ENCODE peak calls at places on chromosomes 1 and 21, in five cellular contexts. One of them, this sample, is unnamed.

GRCh38 chr1:156664949-156665411 is 12.2 kb downstream of the NES start:
- DNase-seq in NCI-H345: no peak
- DNase-seq in A172: peak
- DNase-seq in activated CD4-positive, alpha-beta T cell treated with anti-CD3 and anti-CD28 coated beads, Interleukin-2, amount 10 ng/mL, durations not matched to agents 7 days and 5 days: no peak
- DNase-seq in A673: no peak
- DNase-seq in this sample: no peak

GRCh38 chr1:160053548-160054365 is 16.2 kb downstream of the KCNJ10 start:
- DNase-seq in NCI-H345: no peak
- DNase-seq in activated CD4-positive, alpha-beta T cell treated with anti-CD3 and anti-CD28 coated beads, Interleukin-2, amount 10 ng/mL, durations not matched to agents 7 days and 5 days: no peak
- DNase-seq in A673: no peak
- DNase-seq in A172: no peak
- DNase-seq in this sample: no peak

GRCh38 chr1:3548156-3548893 is 63.0 kb downstream of the MEGF6 start:
- DNase-seq in activated CD4-positive, alpha-beta T cell treated with anti-CD3 and anti-CD28 coated beads, Interleukin-2, amount 10 ng/mL, durations not matched to agents 7 days and 5 days: no peak
- DNase-seq in A172: peak
- DNase-seq in NCI-H345: no peak
- DNase-seq in A673: no peak
- DNase-seq in this sample: no peak

GRCh38 chr1:170309389-170310013 is 163.7 kb downstream of the NTMT2 start:
- DNase-seq in NCI-H345: no peak
- DNase-seq in A673: peak
- DNase-seq in activated CD4-positive, alpha-beta T cell treated with anti-CD3 and anti-CD28 coated beads, Interleukin-2, amount 10 ng/mL, durations not matched to agents 7 days and 5 days: no peak
- DNase-seq in A172: peak
- DNase-seq in this sample: no peak

GRCh38 chr1:26180010-26180506 is 2.8 kb downstream of the CNKSR1 start:
- DNase-seq in activated CD4-positive, alpha-beta T cell treated with anti-CD3 and anti-CD28 coated beads, Interleukin-2, amount 10 ng/mL, durations not matched to agents 7 days and 5 days: no peak
- DNase-seq in NCI-H345: no peak
- DNase-seq in A673: no peak
- DNase-seq in A172: no peak
- DNase-seq in this sample: no peak

GRCh38 chr1:188709146-188709545 is 1768.5 kb downstream of the BRINP3 start:
- DNase-seq in activated CD4-positive, alpha-beta T cell treated with anti-CD3 and anti-CD28 coated beads, Interleukin-2, amount 10 ng/mL, durations not matched to agents 7 days and 5 days: no peak
- DNase-seq in A673: no peak
- DNase-seq in NCI-H345: peak
- DNase-seq in A172: no peak
- DNase-seq in this sample: no peak

GRCh38 chr1:197184190-197184589 is 37.7 kb upstream of the ASPM start:
- DNase-seq in A673: peak
- DNase-seq in A172: no peak
- DNase-seq in activated CD4-positive, alpha-beta T cell treated with anti-CD3 and anti-CD28 coated beads, Interleukin-2, amount 10 ng/mL, durations not matched to agents 7 days and 5 days: no peak
- DNase-seq in NCI-H345: no peak
- DNase-seq in this sample: no peak

GRCh38 chr21:27827972-27828371 is 861.1 kb upstream of the ADAMTS5 start:
- DNase-seq in activated CD4-positive, alpha-beta T cell treated with anti-CD3 and anti-CD28 coated beads, Interleukin-2, amount 10 ng/mL, durations not matched to agents 7 days and 5 days: no peak
- DNase-seq in NCI-H345: no peak
- DNase-seq in A673: no peak
- DNase-seq in A172: no peak
- DNase-seq in this sample: no peak

GRCh38 chr1:203537806-203538464 is 44.0 kb downstream of the OPTC start:
- DNase-seq in A172: no peak
- DNase-seq in activated CD4-positive, alpha-beta T cell treated with anti-CD3 and anti-CD28 coated beads, Interleukin-2, amount 10 ng/mL, durations not matched to agents 7 days and 5 days: no peak
- DNase-seq in NCI-H345: no peak
- DNase-seq in A673: no peak
- DNase-seq in this sample: peak

GRCh38 chr1:116950497-116951174 is 40.9 kb downstream of the PTGFRN start:
- DNase-seq in NCI-H345: no peak
- DNase-seq in A172: no peak
- DNase-seq in activated CD4-positive, alpha-beta T cell treated with anti-CD3 and anti-CD28 coated beads, Interleukin-2, amount 10 ng/mL, durations not matched to agents 7 days and 5 days: no peak
- DNase-seq in A673: no peak
- DNase-seq in this sample: no peak

GRCh38 chr1:233518344-233518743 is 95.6 kb upstream of the KCNK1 start:
- DNase-seq in NCI-H345: no peak
- DNase-seq in activated CD4-positive, alpha-beta T cell treated with anti-CD3 and anti-CD28 coated beads, Interleukin-2, amount 10 ng/mL, durations not matched to agents 7 days and 5 days: peak
- DNase-seq in A172: peak
- DNase-seq in A673: peak
- DNase-seq in this sample: no peak

GRCh38 chr21:42276076-42276475 is 39.1 kb downstream of the TFF3 start:
- DNase-seq in A673: no peak
- DNase-seq in NCI-H345: no peak
- DNase-seq in A172: no peak
- DNase-seq in activated CD4-positive, alpha-beta T cell treated with anti-CD3 and anti-CD28 coated beads, Interleukin-2, amount 10 ng/mL, durations not matched to agents 7 days and 5 days: no peak
- DNase-seq in this sample: no peak

GRCh38 chr21:41478319-41479177 is 29.4 kb downstream of the TMPRSS2 start:
- DNase-seq in NCI-H345: no peak
- DNase-seq in A673: no peak
- DNase-seq in A172: no peak
- DNase-seq in activated CD4-positive, alpha-beta T cell treated with anti-CD3 and anti-CD28 coated beads, Interleukin-2, amount 10 ng/mL, durations not matched to agents 7 days and 5 days: no peak
- DNase-seq in this sample: peak

GRCh38 chr1:231407537-231408396 is 14.3 kb downstream of the EGLN1 start:
- DNase-seq in A673: no peak
- DNase-seq in activated CD4-positive, alpha-beta T cell treated with anti-CD3 and anti-CD28 coated beads, Interleukin-2, amount 10 ng/mL, durations not matched to agents 7 days and 5 days: no peak
- DNase-seq in A172: peak
- DNase-seq in NCI-H345: no peak
- DNase-seq in this sample: no peak

GRCh38 chr1:209723761-209724693 is 19.4 kb downstream of the HSD11B1 start:
- DNase-seq in NCI-H345: no peak
- DNase-seq in activated CD4-positive, alpha-beta T cell treated with anti-CD3 and anti-CD28 coated beads, Interleukin-2, amount 10 ng/mL, durations not matched to agents 7 days and 5 days: peak
- DNase-seq in A673: no peak
- DNase-seq in A172: no peak
- DNase-seq in this sample: no peak

GRCh38 chr1:94801919-94802546 is 18.1 kb upstream of the SLC44A3 start:
- DNase-seq in A172: peak
- DNase-seq in activated CD4-positive, alpha-beta T cell treated with anti-CD3 and anti-CD28 coated beads, Interleukin-2, amount 10 ng/mL, durations not matched to agents 7 days and 5 days: peak
- DNase-seq in NCI-H345: peak
- DNase-seq in A673: peak
- DNase-seq in this sample: peak

GRCh38 chr1:17009706-17010105 is 2.0 kb downstream of the ATP13A2 start:
- DNase-seq in A673: peak
- DNase-seq in A172: peak
- DNase-seq in activated CD4-positive, alpha-beta T cell treated with anti-CD3 and anti-CD28 coated beads, Interleukin-2, amount 10 ng/mL, durations not matched to agents 7 days and 5 days: no peak
- DNase-seq in NCI-H345: no peak
- DNase-seq in this sample: no peak

GRCh38 chr1:55338448-55338820 is 123.3 kb upstream of the USP24 start:
- DNase-seq in A172: no peak
- DNase-seq in A673: peak
- DNase-seq in NCI-H345: no peak
- DNase-seq in activated CD4-positive, alpha-beta T cell treated with anti-CD3 and anti-CD28 coated beads, Interleukin-2, amount 10 ng/mL, durations not matched to agents 7 days and 5 days: no peak
- DNase-seq in this sample: no peak

GRCh38 chr1:5637171-5637570 is 355.1 kb downstream of the NPHP4 start:
- DNase-seq in A673: peak
- DNase-seq in A172: no peak
- DNase-seq in NCI-H345: peak
- DNase-seq in activated CD4-positive, alpha-beta T cell treated with anti-CD3 and anti-CD28 coated beads, Interleukin-2, amount 10 ng/mL, durations not matched to agents 7 days and 5 days: peak
- DNase-seq in this sample: no peak

GRCh38 chr1:93578433-93578830 is 103.2 kb downstream of the BCAR3 start:
- DNase-seq in A172: no peak
- DNase-seq in activated CD4-positive, alpha-beta T cell treated with anti-CD3 and anti-CD28 coated beads, Interleukin-2, amount 10 ng/mL, durations not matched to agents 7 days and 5 days: no peak
- DNase-seq in A673: no peak
- DNase-seq in NCI-H345: no peak
- DNase-seq in this sample: no peak

GRCh38 chr1:5640845-5641244 is 351.4 kb downstream of the NPHP4 start:
- DNase-seq in NCI-H345: no peak
- DNase-seq in A172: no peak
- DNase-seq in A673: peak
- DNase-seq in activated CD4-positive, alpha-beta T cell treated with anti-CD3 and anti-CD28 coated beads, Interleukin-2, amount 10 ng/mL, durations not matched to agents 7 days and 5 days: no peak
- DNase-seq in this sample: no peak

GRCh38 chr1:35577071-35577998 is 4.2 kb downstream of the TFAP2E start:
- DNase-seq in NCI-H345: no peak
- DNase-seq in A673: no peak
- DNase-seq in activated CD4-positive, alpha-beta T cell treated with anti-CD3 and anti-CD28 coated beads, Interleukin-2, amount 10 ng/mL, durations not matched to agents 7 days and 5 days: peak
- DNase-seq in A172: no peak
- DNase-seq in this sample: peak

GRCh38 chr1:200724064-200724463 is 14.6 kb upstream of the CAMSAP2 start:
- DNase-seq in NCI-H345: no peak
- DNase-seq in A172: peak
- DNase-seq in activated CD4-positive, alpha-beta T cell treated with anti-CD3 and anti-CD28 coated beads, Interleukin-2, amount 10 ng/mL, durations not matched to agents 7 days and 5 days: no peak
- DNase-seq in A673: no peak
- DNase-seq in this sample: no peak

GRCh38 chr1:37481289-37482003 is 7.1 kb downstream of the ZC3H12A start:
- DNase-seq in NCI-H345: no peak
- DNase-seq in A172: no peak
- DNase-seq in A673: no peak
- DNase-seq in activated CD4-positive, alpha-beta T cell treated with anti-CD3 and anti-CD28 coated beads, Interleukin-2, amount 10 ng/mL, durations not matched to agents 7 days and 5 days: no peak
- DNase-seq in this sample: peak

This sample was measured in upper lobe of right lung.